ENCODE peak calls at places on chromosomes 6 and 20, in eight cellular contexts. T is OCI-LY7, V is body of pancreas, G is A549, I is brain microvascular endothelial cell, U is fibroblast of mammary gland, Q is foreskin fibroblast, Y is cardiac muscle cell. H is an unnamed sample.

GRCh38 chr6:35489995-35490791 is 6.7 kb downstream of the TEAD3 start:
- DNase-seq in Q (peak), T (no peak), G (no peak), U (peak), Y (peak), I (no peak), V (peak), H (no peak)

GRCh38 chr6:152089992-152090391 is 282.5 kb downstream of the ESR1 start:
- DNase-seq in T (no peak), Q (peak), Y (peak), G (peak), V (no peak), I (peak), U (peak), H (no peak)

GRCh38 chr6:125904871-125905270 is 51.7 kb upstream of the HINT3 start:
- DNase-seq in V (no peak), Q (no peak), I (no peak), Y (no peak), U (peak), G (no peak), T (no peak), H (peak)

GRCh38 chr6:117531758-117532276 is 49.3 kb downstream of the DCBLD1 start:
- DNase-seq in V (no peak), T (no peak), Q (peak), Y (no peak), U (peak), I (no peak), G (no peak), H (no peak)

GRCh38 chr6:105985816-105986632 is 100.1 kb upstream of the PRDM1 start:
- DNase-seq in G (no peak), I (no peak), Y (no peak), T (no peak), U (no peak), V (no peak), Q (no peak), H (no peak)

GRCh38 chr20:4607287-4607713 is 114.4 kb upstream of the PRND start:
- DNase-seq in U (peak), I (peak), Q (peak), Y (peak), G (peak), T (peak), V (peak), H (peak)

GRCh38 chr6:160177220-160177619 is 55.6 kb downstream of the SLC22A1 start:
- DNase-seq in Y (peak), T (no peak), V (no peak), I (no peak), G (peak), Q (no peak), U (no peak), H (no peak)

GRCh38 chr6:2181567-2181966 is 63.8 kb downstream of the GMDS start:
- DNase-seq in U (no peak), T (no peak), Q (no peak), G (no peak), Y (no peak), V (no peak), I (no peak), H (no peak)

GRCh38 chr6:40324206-40324605 is 263.0 kb downstream of the LRFN2 start:
- DNase-seq in G (no peak), I (no peak), V (no peak), Q (no peak), U (no peak), T (no peak), Y (no peak), H (no peak)

GRCh38 chr6:126542052-126542451 is 202.1 kb downstream of the CENPW start:
- DNase-seq in Y (no peak), G (no peak), Q (no peak), T (no peak), I (no peak), U (no peak), V (no peak), H (no peak)

GRCh38 chr6:16355238-16355637 is 116.9 kb downstream of the GMPR start:
- DNase-seq in U (no peak), V (no peak), Q (no peak), Y (no peak), I (no peak), G (no peak), T (no peak), H (no peak)

GRCh38 chr6:157533397-157533814 is 152.4 kb downstream of the ZDHHC14 start:
- DNase-seq in V (no peak), T (no peak), U (no peak), Y (no peak), Q (no peak), I (no peak), G (no peak), H (no peak)

GRCh38 chr6:158895661-158896060 is 76.5 kb upstream of the EZR start:
- DNase-seq in V (no peak), G (no peak), Q (no peak), U (no peak), Y (no peak), I (no peak), T (no peak), H (no peak)

GRCh38 chr6:42339991-42340401 is 111.7 kb downstream of the TRERF1 start:
- DNase-seq in G (no peak), Y (no peak), T (no peak), V (no peak), I (no peak), U (peak), Q (no peak), H (no peak)

GRCh38 chr6:115467726-115468125 is 593.0 kb downstream of the FRK start:
- DNase-seq in V (no peak), U (no peak), Q (no peak), G (no peak), Y (no peak), T (no peak), I (no peak), H (no peak)

GRCh38 chr20:650281-650680 is 2.7 kb downstream of the SRXN1 start:
- DNase-seq in G (no peak), Y (no peak), V (no peak), U (no peak), T (no peak), Q (no peak), I (no peak), H (no peak)

GRCh38 chr6:6825986-6826901 is 237.7 kb downstream of the LY86 start:
- DNase-seq in Y (peak), G (no peak), U (no peak), I (no peak), Q (no peak), T (no peak), V (peak), H (no peak)

GRCh38 chr20:51162015-51162414 is 139.1 kb upstream of the KCNG1 start:
- DNase-seq in U (no peak), Q (no peak), V (no peak), G (no peak), Y (no peak), T (no peak), I (no peak), H (no peak)

GRCh38 chr20:24102290-24102689 is 113.7 kb upstream of the GGTLC1 start:
- DNase-seq in I (peak), G (peak), T (peak), V (no peak), Y (no peak), Q (no peak), U (peak), H (no peak)

GRCh38 chr6:15268130-15268908 is 22.4 kb downstream of the JARID2 start:
- DNase-seq in Y (peak), T (no peak), G (no peak), V (no peak), I (no peak), Q (peak), U (no peak), H (no peak)

GRCh38 chr6:42689371-42689770 is 33.0 kb downstream of the PRPH2 start:
- DNase-seq in T (no peak), G (no peak), Y (no peak), Q (no peak), U (no peak), V (no peak), I (no peak), H (no peak)

GRCh38 chr20:50563133-50563944 is 53.2 kb downstream of the PTPN1 start:
- DNase-seq in T (no peak), I (no peak), Q (no peak), V (no peak), G (no peak), Y (no peak), U (no peak), H (no peak)

GRCh38 chr6:77626431-77626830 is 26.4 kb upstream of the MEI4 start:
- DNase-seq in Y (no peak), T (no peak), G (no peak), I (peak), V (no peak), U (peak), Q (no peak), H (peak)

GRCh38 chr20:17500826-17501225 is 30.4 kb downstream of the BFSP1 start:
- DNase-seq in G (no peak), Y (no peak), T (no peak), Q (no peak), U (no peak), I (no peak), V (no peak), H (no peak)

GRCh38 chr6:166466178-166467122 is 83.7 kb upstream of the MPC1 start:
- DNase-seq in V (peak), G (peak), Y (peak), I (peak), U (peak), Q (peak), T (no peak), H (peak)

GRCh38 chr6:14354919-14355572 is 237.5 kb downstream of the CD83 start:
- DNase-seq in V (peak), U (peak), I (peak), T (no peak), G (peak), Q (peak), Y (peak), H (peak)

GRCh38 chr6:19325335-19325789 is 511.8 kb upstream of the ID4 start:
- DNase-seq in Y (no peak), I (no peak), U (no peak), V (no peak), T (no peak), G (no peak), Q (no peak), H (no peak)

GRCh38 chr6:116088946-116089345 is 11.7 kb upstream of the NT5DC1 start:
- DNase-seq in Q (no peak), G (no peak), Y (no peak), T (no peak), I (peak), U (no peak), V (no peak), H (no peak)

GRCh38 chr20:5719861-5720401 is 30.3 kb upstream of the SHLD1 start:
- DNase-seq in T (no peak), V (no peak), G (peak), U (peak), Y (peak), I (peak), Q (no peak), H (no peak)

GRCh38 chr20:43244647-43245046 is 54.9 kb upstream of the PTPRT start:
- DNase-seq in Y (no peak), G (no peak), T (no peak), Q (no peak), U (no peak), V (no peak), I (no peak), H (no peak)

GRCh38 chr6:87660226-87660886 is 41.7 kb downstream of the AKIRIN2 start:
- DNase-seq in T (no peak), G (no peak), V (no peak), Y (peak), U (peak), Q (peak), I (peak), H (no peak)

GRCh38 chr20:13412806-13413445 is 191.9 kb downstream of the ISM1 start:
- DNase-seq in Q (no peak), T (no peak), I (no peak), U (peak), V (no peak), G (peak), Y (no peak), H (no peak)

GRCh38 chr6:110513001-110513400 is 36.6 kb upstream of the SLC22A16 start:
- DNase-seq in T (no peak), U (peak), V (no peak), Y (peak), Q (peak), G (no peak), I (no peak), H (peak)

GRCh38 chr20:62732766-62733165 is 24.1 kb downstream of the NTSR1 start:
- DNase-seq in U (no peak), Q (no peak), I (no peak), V (no peak), Y (no peak), T (no peak), G (no peak), H (no peak)

GRCh38 chr20:52828199-52828598 is 144.0 kb upstream of the TSHZ2 start:
- DNase-seq in I (no peak), Q (no peak), V (no peak), Y (no peak), U (peak), G (no peak), T (no peak), H (no peak)

GRCh38 chr20:38196592-38196991 is 31.5 kb upstream of the TGM2 start:
- DNase-seq in U (peak), Y (peak), I (no peak), V (peak), G (no peak), T (no peak), Q (peak), H (no peak)

GRCh38 chr6:125707615-125708243 is 41.7 kb upstream of the HEY2 start:
- DNase-seq in T (no peak), G (no peak), I (no peak), Q (no peak), Y (no peak), U (no peak), V (no peak), H (no peak)

GRCh38 chr6:157989541-157990289 is 8.1 kb downstream of the SYNJ2 start:
- DNase-seq in V (peak), I (no peak), U (peak), Y (peak), T (no peak), Q (peak), G (peak), H (no peak)

GRCh38 chr6:157563611-157564284 is 182.8 kb downstream of the ZDHHC14 start:
- DNase-seq in Y (no peak), U (no peak), V (no peak), Q (no peak), G (no peak), I (no peak), T (peak), H (peak)

GRCh38 chr20:35079472-35080347 is 12.9 kb downstream of the TRPC4AP start:
- DNase-seq in Y (no peak), V (no peak), I (no peak), T (no peak), Q (no peak), U (no peak), G (no peak), H (no peak)

GRCh38 chr20:35085477-35086225 is 7.0 kb downstream of the TRPC4AP start:
- DNase-seq in Y (no peak), G (no peak), U (no peak), I (no peak), V (no peak), Q (no peak), T (no peak), H (no peak)

GRCh38 chr20:35088231-35088794 is 4.3 kb downstream of the TRPC4AP start:
- DNase-seq in U (no peak), V (no peak), Y (peak), T (no peak), I (no peak), Q (no peak), G (no peak), H (no peak)

GRCh38 chr20:35087355-35087754 is 5.3 kb downstream of the TRPC4AP start:
- DNase-seq in V (no peak), Y (no peak), U (no peak), I (no peak), T (no peak), Q (no peak), G (no peak), H (no peak)

GRCh38 chr20:35084998-35085397 is 7.6 kb downstream of the TRPC4AP start:
- DNase-seq in U (no peak), G (no peak), Q (no peak), T (no peak), V (no peak), Y (no peak), I (no peak), H (no peak)
- H3K4me3 ChIP-seq in U (no peak), G (no peak), Q (no peak), T (no peak), V (no peak), Y (no peak), I (no peak), H (no peak)

DNA sequence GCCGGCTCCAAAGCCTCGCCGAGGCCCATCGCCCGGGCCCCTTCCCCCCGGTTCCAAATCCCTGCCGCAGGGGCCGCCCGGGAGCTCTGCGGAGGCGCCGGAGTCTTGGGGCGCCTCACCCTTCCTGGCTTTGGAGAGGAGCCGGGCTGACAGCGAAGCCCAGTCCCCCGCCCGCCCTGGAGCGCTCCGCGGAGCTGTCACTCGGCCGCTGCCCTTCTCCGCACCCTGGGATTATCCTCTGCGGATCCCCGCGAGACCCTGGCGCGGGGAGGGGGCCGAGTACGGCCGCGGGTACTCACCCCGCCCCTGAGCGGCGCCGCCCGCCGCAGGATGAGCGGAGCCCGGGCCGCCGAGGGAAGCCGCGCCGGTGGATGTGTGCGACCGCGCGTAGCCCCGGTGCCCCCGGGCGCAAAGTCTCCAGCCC is 343 bp downstream of the SNAP91 start:
- DNase-seq in T (no peak), I (no peak), Y (peak), U (no peak), G (no peak), V (no peak), Q (peak), H (no peak)
- H3K4me3 ChIP-seq in T (no peak), I (peak), Y (peak), U (peak), G (peak), V (no peak), Q (peak), H (peak)

GRCh38 chr20:32019563-32020463 is 9.6 kb downstream of the CCM2L start:
- DNase-seq in Y (no peak), G (no peak), Q (no peak), V (no peak), U (no peak), T (no peak), I (no peak), H (no peak)
- H3K4me3 ChIP-seq in Y (peak), G (peak), Q (no peak), V (no peak), U (no peak), T (peak), I (no peak), H (no peak)

GRCh38 chr6:146914563-146915483 is 289.4 kb upstream of the STXBP5 start:
- DNase-seq in Q (peak), U (peak), V (peak), G (peak), I (peak), Y (peak), T (no peak), H (peak)
- H3K4me3 ChIP-seq in Q (peak), U (peak), V (no peak), G (peak), I (peak), Y (no peak), T (no peak), H (peak)

GRCh38 chr20:35618372-35619131 is 2.9 kb downstream of the SPAG4 start:
- DNase-seq in Y (peak), I (peak), G (no peak), V (peak), U (peak), Q (peak), T (peak), H (no peak)

GRCh38 chr20:35620818-35621559 is 5.4 kb downstream of the SPAG4 start:
- DNase-seq in Q (no peak), G (no peak), I (no peak), V (no peak), U (no peak), T (no peak), Y (no peak), H (no peak)

GRCh38 chr20:35618032-35618371 is 2.4 kb downstream of the SPAG4 start:
- DNase-seq in G (no peak), V (no peak), U (no peak), Q (no peak), Y (no peak), I (no peak), T (no peak), H (no peak)

GRCh38 chr20:35617397-35618031 is 1.9 kb downstream of the SPAG4 start:
- DNase-seq in U (peak), T (peak), I (peak), G (peak), V (peak), Q (peak), Y (peak), H (no peak)

GRCh38 chr20:35619196-35620095 is 3.8 kb downstream of the SPAG4 start:
- DNase-seq in Q (peak), U (peak), Y (peak), I (peak), G (peak), V (peak), T (peak), H (peak)
- H3K4me3 ChIP-seq in Q (peak), U (peak), Y (peak), I (peak), G (peak), V (no peak), T (peak), H (peak)

GRCh38 chr6:149046164-149046821 is 271.2 kb upstream of the TAB2 start:
- DNase-seq in U (no peak), I (no peak), T (no peak), G (no peak), V (no peak), Y (no peak), Q (no peak), H (no peak)
- H3K4me3 ChIP-seq in U (no peak), I (no peak), T (peak), G (no peak), V (no peak), Y (no peak), Q (no peak), H (no peak)

H was measured in astrocyte of the cerebellum.